ENCODE peak calls at places on chromosomes 5 and 9, in four cellular contexts. E, Y, U and R are unnamed samples.

GRCh38 chr5:142012186-142012785 is 541 bp downstream of the GNPDA1 start:
- DNase-seq in U (peak), Y (no peak), E (peak), R (peak)

GRCh38 chr9:116669296-116669695 is 17.8 kb upstream of the TRIM32 start:
- DNase-seq in Y (no peak), U (no peak), E (no peak), R (no peak)

GRCh38 chr5:43034591-43034968 is 5.5 kb downstream of the ANXA2R start:
- DNase-seq in U (peak), Y (no peak), E (no peak), R (no peak)

GRCh38 chr9:133114886-133115603 is 6.0 kb downstream of the RALGDS start:
- DNase-seq in E (no peak), Y (no peak), U (no peak), R (no peak)

GRCh38 chr9:115674091-115674490 is 479.5 kb upstream of the PAPPA start:
- DNase-seq in E (no peak), U (no peak), Y (no peak), R (no peak)

GRCh38 chr9:18437315-18438200 is 36.4 kb upstream of the ADAMTSL1 start:
- DNase-seq in U (no peak), Y (no peak), E (peak), R (no peak)

GRCh38 chr5:138408023-138408422 is 30.8 kb upstream of the REEP2 start:
- DNase-seq in U (no peak), E (no peak), Y (peak), R (no peak)

GRCh38 chr5:138615461-138615860 is 40.3 kb upstream of the HSPA9 start:
- DNase-seq in E (no peak), U (no peak), Y (no peak), R (no peak)

GRCh38 chr9:97863314-97863713 is 10.3 kb downstream of the FOXE1 start:
- DNase-seq in U (no peak), Y (no peak), E (no peak), R (no peak)

GRCh38 chr5:81936750-81937149 is 35.1 kb upstream of the ATG10 start:
- DNase-seq in E (no peak), Y (no peak), U (no peak), R (no peak)

DNA sequence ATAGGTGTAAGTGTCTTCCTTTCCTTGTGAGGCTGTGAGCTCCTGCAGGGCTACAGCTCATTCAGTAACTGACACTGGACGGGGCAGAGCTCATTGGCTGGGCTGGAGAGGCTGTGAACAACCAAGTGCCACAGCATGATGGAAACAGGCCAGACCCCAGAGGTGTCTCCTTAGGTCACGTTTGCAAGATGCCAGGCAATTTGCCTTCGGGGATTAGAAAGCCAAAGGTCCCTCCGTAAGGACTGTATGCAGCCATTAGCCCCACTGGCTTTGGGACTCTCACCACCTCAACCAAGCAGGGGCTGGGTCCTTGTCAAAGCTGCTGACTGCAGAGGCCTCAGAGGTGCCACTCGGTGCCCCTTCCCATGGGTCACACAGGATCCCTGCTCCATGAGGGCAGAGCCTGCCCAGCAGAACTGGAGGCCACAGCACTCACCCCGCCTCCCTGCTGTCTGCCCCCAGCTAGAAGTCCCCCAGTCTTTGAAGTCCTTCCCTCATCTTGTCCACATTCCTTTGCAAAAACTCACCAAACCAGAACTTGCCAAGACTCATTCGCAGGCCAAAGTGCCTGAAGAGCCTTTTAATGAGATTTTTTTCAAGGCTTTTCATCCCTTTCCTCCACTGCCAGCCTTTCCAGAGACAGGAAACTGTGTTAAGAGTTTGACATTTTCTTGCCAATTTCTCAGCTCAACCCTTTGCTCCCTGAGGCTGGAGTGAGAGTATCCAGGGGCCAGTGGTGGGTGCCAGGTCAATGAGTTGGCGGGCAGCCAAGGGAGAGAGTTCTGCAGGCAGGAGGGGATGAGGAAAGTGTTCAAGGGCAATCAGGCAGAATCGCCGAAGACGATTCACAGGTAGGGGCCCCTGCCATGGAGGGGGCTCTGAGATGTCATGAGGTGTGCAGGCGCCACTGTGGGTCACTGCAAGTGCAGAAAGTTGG is 39.7 kb upstream of the SLC25A51 start:
- DNase-seq in E (no peak), Y (no peak), U (no peak), R (no peak)
- TF ChIP-seq SP1 in E (no peak), Y (no peak), U (no peak), R (no peak)

DNA sequence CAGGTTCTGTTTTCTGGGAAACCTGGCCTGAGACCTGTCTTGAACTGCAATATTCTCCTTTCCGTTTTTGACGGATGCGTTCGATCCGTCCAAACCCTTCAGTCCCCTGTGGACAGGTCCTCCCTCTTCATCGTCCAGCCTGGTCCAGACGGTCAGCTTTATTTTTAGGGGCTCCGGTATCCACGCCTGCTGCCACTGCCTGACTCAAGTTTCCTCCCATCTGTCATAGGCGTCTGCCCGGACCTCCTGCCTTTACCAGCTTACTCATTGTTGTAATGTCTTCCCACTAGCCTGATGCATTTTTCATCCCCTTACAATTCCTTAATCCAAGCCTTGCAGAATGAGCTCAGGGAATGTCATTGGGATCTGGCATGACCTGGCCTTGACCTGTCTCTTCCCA is 145.8 kb downstream of the TENT4A start:
- DNase-seq in Y (no peak), E (no peak), U (no peak), R (no peak)
- TF ChIP-seq SUZ12 in Y (no peak), E (no peak), U (no peak), R (no peak)

GRCh38 chr5:157266286-157267007 is 524 bp downstream of the CYFIP2 start:
- DNase-seq in E (no peak), U (peak), Y (no peak), R (no peak)

GRCh38 chr5:157265714-157266285 is at the start of gene CYFIP2:
- DNase-seq in E (no peak), U (no peak), Y (no peak), R (peak)

GRCh38 chr5:157267025-157267424 is 1.1 kb downstream of the CYFIP2 start:
- DNase-seq in E (no peak), Y (no peak), U (no peak), R (no peak)

GRCh38 chr5:157259699-157260098 is 6.2 kb upstream of the CYFIP2 start:
- DNase-seq in U (no peak), Y (no peak), E (no peak), R (no peak)

DNA sequence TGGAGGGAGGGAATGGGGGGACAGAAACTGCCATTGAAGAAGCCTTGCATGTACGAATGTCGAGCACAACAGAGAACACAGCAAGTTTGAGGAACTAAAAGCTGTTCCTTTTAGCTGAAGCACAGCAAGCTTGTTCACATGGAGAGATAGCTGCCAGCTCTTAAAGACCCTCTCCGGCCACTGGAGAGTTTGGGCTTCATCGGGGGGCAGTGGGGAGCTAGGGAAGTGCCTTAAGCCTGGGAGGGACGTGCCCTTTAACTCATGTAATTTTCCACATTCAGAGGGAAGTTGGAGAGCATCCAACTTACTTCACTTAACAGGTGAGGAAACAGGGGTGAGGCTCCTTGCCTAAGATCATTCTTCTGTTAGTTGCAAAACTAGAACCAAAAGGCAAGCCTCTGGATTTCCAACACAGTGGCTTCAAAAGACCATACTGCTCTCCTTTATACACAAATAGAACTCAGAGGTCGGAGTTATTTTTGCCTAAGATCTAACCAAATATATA is 2.3 kb upstream of the CYFIP2 start:
- DNase-seq in E (no peak), Y (no peak), U (no peak), R (no peak)
- TF ChIP-seq SP1 in E (no peak), Y (no peak), U (no peak), R (no peak)

GRCh38 chr9:125241863-125242739 is 958 bp upstream of the HSPA5 start:
- DNase-seq in U (no peak), Y (no peak), E (no peak), R (peak)
- TF ChIP-seq SUZ12 in U (no peak), Y (no peak), E (no peak), R (no peak)

DNA sequence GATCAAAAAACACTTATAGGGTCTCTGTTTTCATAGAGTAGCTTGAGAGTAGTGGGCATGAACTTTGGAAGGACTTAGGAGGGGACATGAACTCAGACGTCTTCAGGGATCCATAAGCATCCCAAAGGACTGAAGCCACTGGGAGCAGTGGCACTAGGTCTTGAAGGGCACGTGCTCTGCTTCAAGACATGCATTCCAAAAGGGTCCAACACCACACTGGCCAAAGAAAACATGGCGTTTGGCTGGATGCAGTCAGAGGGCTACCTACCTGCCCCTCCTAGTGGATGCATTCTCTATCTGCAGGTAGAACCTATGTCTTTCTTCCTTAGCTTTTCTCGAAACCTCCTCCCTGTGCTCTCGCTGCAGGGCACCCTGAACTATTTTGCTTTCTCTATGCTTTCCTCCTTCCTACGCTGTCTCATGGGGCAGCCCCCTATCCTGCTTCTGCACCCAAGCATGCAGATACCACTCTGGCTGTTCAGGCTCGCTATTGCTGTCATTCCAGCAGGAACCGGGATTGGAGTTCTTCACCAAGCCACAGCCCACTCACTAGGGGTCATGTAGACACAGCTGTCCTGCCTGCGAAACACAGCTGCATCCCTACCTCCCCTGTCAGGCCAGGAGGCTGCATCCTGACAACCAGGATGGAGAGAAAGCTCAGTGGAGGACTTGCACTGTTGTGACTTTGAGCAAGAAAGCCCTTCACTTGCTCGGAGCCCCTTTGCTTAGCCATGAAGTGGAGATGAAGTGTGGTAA is 11.9 kb downstream of the FAM240B start:
- DNase-seq in E (no peak), Y (no peak), U (no peak), R (peak)
- TF ChIP-seq SP1 in E (no peak), Y (no peak), U (no peak), R (no peak)

GRCh38 chr9:128405077-128405779 is 15.4 kb upstream of the CERCAM start:
- DNase-seq in U (no peak), Y (no peak), E (peak), R (no peak)
- TF ChIP-seq SUZ12 in U (no peak), Y (no peak), E (no peak), R (no peak)